ENCODE peak calls at places on chromosome 15, in four cellular contexts. M is cardiac muscle cell, H is HEK293T, C is pancreas. P is an unnamed sample.
A peak's percentile ranks its signal among the peaks of the same experiment; 100 is the strongest.

GRCh38 chr15:35545316-35545824 is 595 bp downstream of the DPH6 start:
- DNase-seq in C (peak; percentile 42), M (peak; percentile 54), H (peak; percentile 33), P (peak; percentile 38)

GRCh38 chr15:42140383-42141070 is 15.9 kb downstream of the PLA2G4F start:
- DNase-seq in M (no peak), H (no peak), C (no peak), P (no peak)

GRCh38 chr15:63357657-63358161 is 23.9 kb downstream of the CA12 start:
- DNase-seq in H (no peak), C (no peak), M (no peak), P (no peak)

GRCh38 chr15:51144021-51144532 is 49.4 kb upstream of the TNFAIP8L3 start:
- DNase-seq in M (peak; percentile 65), H (no peak), C (no peak), P (no peak)

GRCh38 chr15:77415450-77416448 is 4.2 kb downstream of the PEAK1 start:
- DNase-seq in H (no peak), C (no peak), M (no peak), P (no peak)

GRCh38 chr15:85406916-85407315 is 26.5 kb downstream of the AKAP13 start:
- DNase-seq in M (no peak), C (no peak), H (no peak), P (no peak)

GRCh38 chr15:73082719-73083275 is 30.5 kb downstream of the NEO1 start:
- DNase-seq in H (no peak), M (peak; percentile 19), C (no peak), P (no peak)

GRCh38 chr15:99310745-99311144 is 59.5 kb downstream of the LRRC28 start:
- DNase-seq in M (no peak), H (no peak), C (no peak), P (no peak)

GRCh38 chr15:47356297-47356696 is 361.0 kb upstream of the SEMA6D start:
- DNase-seq in H (no peak), M (no peak), C (no peak), P (no peak)

GRCh38 chr15:51751687-51752683 is 588 bp downstream of the TMOD2 start:
- DNase-seq in C (peak; percentile 52), M (peak; percentile 57), H (peak; percentile 37), P (peak; percentile 50)

GRCh38 chr15:100770781-100771584 is 108.6 kb upstream of the ALDH1A3 start:
- DNase-seq in H (no peak), M (no peak), C (no peak), P (no peak)

GRCh38 chr15:43903864-43904290 is 77.1 kb downstream of the WDR76 start:
- DNase-seq in M (peak; percentile 86), C (no peak), H (peak; percentile 74), P (peak; percentile 83)